ENCODE peak calls at places on chromosomes 7 and 10, in ten cellular contexts. W is activated T-helper 1 cell treated with anti-CD3 and anti-CD28 coated beads, Interleukin-12 subunit alpha, Interleukin-12 subunit beta, Interleukin-2, Interleukin-4 antibody, amounts not matched to agents 30 ng/mL and 10 ng/mL and 1 ng/mL, durations not matched to agents 14 hours and 24 hours and 36 hours; R is kidney glomerular epithelial cell; B is AML-193; Q is NCI-H1105 treated with DMSO at 0.1 percent for 48 hours; I is HEK293T; L is Ammon's horn; Z is small intestine; P is GM10248; F is stimulated activated CD8-positive, alpha-beta memory T cell treated with anti-CD3 and anti-CD28 coated beads, Interleukin-7, amount 100 ng/mL, for 1 hour. K is an unnamed sample.
A peak's percentile ranks its signal among the peaks of the same experiment; 100 is the strongest.

GRCh38 chr10:72248477-72249151 is 25.1 kb upstream of the DDIT4 start:
- DNase-seq in B (peak; percentile 24), Q (no peak), F (peak; percentile 32), W (peak; percentile 75), Z (peak; percentile 97), I (peak; percentile 53), P (peak; percentile 81), L (peak; percentile 93), R (no peak), K (peak; percentile 85)

GRCh38 chr7:142717453-142717852 is 31.8 kb upstream of the PRSS1 start:
- DNase-seq in Z (no peak), R (no peak), I (no peak), B (peak; percentile 49), F (no peak), W (peak; percentile 3), P (no peak), L (no peak), Q (no peak), K (no peak)

GRCh38 chr10:80468806-80469421 is 14.8 kb downstream of the TSPAN14 start:
- DNase-seq in P (no peak), I (no peak), Z (no peak), B (no peak), R (no peak), L (no peak), Q (no peak), F (no peak), W (no peak), K (no peak)

GRCh38 chr10:3363316-3364070 is 190.9 kb upstream of the PITRM1 start:
- DNase-seq in W (no peak), Q (no peak), I (no peak), F (no peak), P (no peak), L (no peak), Z (no peak), B (no peak), R (no peak), K (no peak)

GRCh38 chr7:183496-183895 is 8.9 kb upstream of the FAM20C start:
- DNase-seq in R (no peak), Q (no peak), F (no peak), L (no peak), W (no peak), I (no peak), Z (no peak), B (no peak), P (no peak), K (no peak)

GRCh38 chr10:62307635-62308034 is 39.0 kb upstream of the RTKN2 start:
- DNase-seq in P (no peak), I (no peak), R (no peak), Z (no peak), F (no peak), W (no peak), B (no peak), Q (no peak), L (no peak), K (no peak)

GRCh38 chr10:96292971-96293909 is 11.0 kb upstream of the DNTT start:
- DNase-seq in Q (peak; percentile 28), R (peak; percentile 74), P (peak; percentile 49), Z (peak; percentile 76), B (peak; percentile 53), L (peak; percentile 61), F (no peak), I (peak; percentile 62), W (no peak), K (no peak)

GRCh38 chr7:39758234-39758970 is 135.0 kb downstream of the RALA start:
- DNase-seq in Z (no peak), F (no peak), B (no peak), W (no peak), R (no peak), I (no peak), L (peak; percentile 40), Q (no peak), P (no peak), K (no peak)

K was measured in stimulated activated naive B cell treated with anti-CD40 and anti-IgM and Interleukin-4, amounts not matched to agents 10 μg/mL and 1 μg/mL and 100 μg/mL, for 72 hours.